ENCODE peak calls at places on chromosomes 7 and 10, in seven cellular contexts. I, R, J, D, T, X and V are unnamed samples.

GRCh38 chr10:66983482-66983818 is 57.6 kb downstream of the LRRTM3 start:
- DNase-seq in I (no peak), R (no peak), J (no peak), D (no peak), T (no peak), X (no peak), V (no peak)

GRCh38 chr10:118504044-118504944 is 91.2 kb downstream of the PRLHR start:
- DNase-seq in I (no peak), R (peak; percentile 18), J (peak; percentile 78), D (no peak), T (no peak), X (no peak), V (no peak)

GRCh38 chr7:159141159-159141558 is 3.5 kb downstream of the VIPR2 start:
- DNase-seq in I (no peak), R (no peak), J (no peak), D (no peak), T (no peak), X (no peak), V (no peak)

GRCh38 chr10:32065871-32066270 is 9.6 kb upstream of the KIF5B start:
- DNase-seq in I (no peak), R (no peak), J (no peak), D (no peak), T (no peak), X (no peak), V (no peak)

GRCh38 chr7:84637568-84638338 is 443.2 kb upstream of the SEMA3A start:
- DNase-seq in I (no peak), R (peak; percentile 74), J (no peak), D (no peak), T (no peak), X (peak; percentile 37), V (no peak)

GRCh38 chr10:68348265-68348741 is 15.6 kb upstream of the PBLD start:
- DNase-seq in I (peak; percentile 38), R (peak; percentile 58), J (peak; percentile 28), D (peak; percentile 17), T (no peak), X (no peak), V (no peak)

GRCh38 chr10:31134303-31134928 is 102.8 kb upstream of the ZNF438 start:
- DNase-seq in I (peak; percentile 19), R (no peak), J (no peak), D (peak; percentile 11), T (peak; percentile 11), X (no peak), V (no peak)

GRCh38 chr10:104416-104815 is 30.8 kb upstream of the ZMYND11 start:
- DNase-seq in I (no peak), R (no peak), J (no peak), D (no peak), T (no peak), X (no peak), V (no peak)

GRCh38 chr7:36283711-36284130 is 105.9 kb upstream of the ANLN start:
- DNase-seq in I (peak; percentile 48), R (no peak), J (no peak), D (peak; percentile 34), T (no peak), X (peak; percentile 84), V (no peak)

GRCh38 chr10:69760086-69760485 is 41.6 kb upstream of the COL13A1 start:
- DNase-seq in I (no peak), R (no peak), J (no peak), D (no peak), T (no peak), X (peak; percentile 10), V (no peak)

GRCh38 chr7:27221201-27221797 is 21.3 kb upstream of the EVX1 start:
- DNase-seq in I (no peak), R (no peak), J (no peak), D (no peak), T (no peak), X (no peak), V (no peak)

GRCh38 chr7:12729112-12729511 is 41.7 kb downstream of the ARL4A start:
- DNase-seq in I (peak; percentile 45), R (no peak), J (no peak), D (no peak), T (no peak), X (peak; percentile 78), V (no peak)

GRCh38 chr10:73889014-73889413 is 14.7 kb upstream of the CAMK2G start:
- DNase-seq in I (peak; percentile 50), R (no peak), J (peak; percentile 63), D (no peak), T (no peak), X (peak; percentile 77), V (no peak)

GRCh38 chr7:1268076-1268815 is 35.6 kb downstream of the UNCX start:
- DNase-seq in I (no peak), R (no peak), J (no peak), D (no peak), T (no peak), X (no peak), V (no peak)

GRCh38 chr10:63627881-63628296 is 106.7 kb downstream of the REEP3 start:
- DNase-seq in I (no peak), R (no peak), J (no peak), D (no peak), T (no peak), X (no peak), V (no peak)

GRCh38 chr7:66877577-66878300 is 43.3 kb upstream of the TMEM248 start:
- DNase-seq in I (no peak), R (no peak), J (no peak), D (peak; percentile 43), T (peak; percentile 54), X (no peak), V (no peak)

GRCh38 chr10:17882557-17882956 is 69.2 kb upstream of the SLC39A12 start:
- DNase-seq in I (no peak), R (no peak), J (no peak), D (no peak), T (no peak), X (no peak), V (no peak)
- TF ChIP-seq POLR2AphosphoS5 in I (no peak), R (no peak), J (no peak), D (no peak), T (no peak), X (peak; percentile 42), V (peak; percentile 69)

DNA sequence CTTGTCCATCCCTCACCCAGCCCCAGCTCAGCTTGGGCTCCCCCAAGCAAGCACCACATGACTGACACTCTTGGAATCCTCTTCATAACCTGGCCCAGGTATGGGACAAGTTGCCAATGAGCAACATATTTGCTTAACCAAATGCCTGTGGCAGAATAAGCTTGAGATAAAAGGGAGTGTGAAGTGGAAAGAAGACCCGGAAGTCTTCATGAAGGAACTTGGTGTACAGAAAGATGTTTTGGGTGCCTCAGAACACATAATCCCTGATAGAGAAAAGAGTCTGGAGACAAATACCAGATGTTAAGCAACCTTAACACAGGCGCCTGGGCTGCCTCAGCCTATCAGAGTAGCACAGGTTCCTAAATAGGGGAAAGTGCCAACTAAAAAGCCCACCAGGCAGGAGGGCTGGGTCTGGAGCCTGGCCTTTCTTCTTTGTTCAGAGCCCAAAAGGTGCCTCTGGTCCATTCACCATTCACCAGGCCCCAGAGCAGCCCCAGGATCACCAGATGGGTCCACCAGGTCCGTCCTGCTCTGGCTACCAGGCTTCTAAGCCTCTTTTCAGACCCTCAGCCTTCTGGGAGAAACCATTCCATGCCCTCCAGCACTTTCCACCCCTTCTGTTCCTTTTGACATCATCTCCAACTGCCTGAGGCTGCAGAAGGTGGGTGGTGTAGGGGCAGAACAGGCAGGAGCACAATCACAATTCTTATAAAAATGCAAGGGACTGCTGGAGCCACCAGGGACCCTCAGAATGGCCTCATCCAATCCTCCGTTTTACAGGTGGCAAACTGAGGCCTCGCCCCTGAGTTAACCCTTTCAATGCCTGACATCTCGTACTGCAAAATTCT is 22.6 kb downstream of the KCNMA1 start:
- DNase-seq in I (no peak), R (no peak), J (no peak), D (no peak), T (no peak), X (peak; percentile 57), V (no peak)
- TF ChIP-seq POLR2AphosphoS5 in I (no peak), R (no peak), J (no peak), D (no peak), T (no peak), X (peak; percentile 41), V (peak; percentile 64)

DNA sequence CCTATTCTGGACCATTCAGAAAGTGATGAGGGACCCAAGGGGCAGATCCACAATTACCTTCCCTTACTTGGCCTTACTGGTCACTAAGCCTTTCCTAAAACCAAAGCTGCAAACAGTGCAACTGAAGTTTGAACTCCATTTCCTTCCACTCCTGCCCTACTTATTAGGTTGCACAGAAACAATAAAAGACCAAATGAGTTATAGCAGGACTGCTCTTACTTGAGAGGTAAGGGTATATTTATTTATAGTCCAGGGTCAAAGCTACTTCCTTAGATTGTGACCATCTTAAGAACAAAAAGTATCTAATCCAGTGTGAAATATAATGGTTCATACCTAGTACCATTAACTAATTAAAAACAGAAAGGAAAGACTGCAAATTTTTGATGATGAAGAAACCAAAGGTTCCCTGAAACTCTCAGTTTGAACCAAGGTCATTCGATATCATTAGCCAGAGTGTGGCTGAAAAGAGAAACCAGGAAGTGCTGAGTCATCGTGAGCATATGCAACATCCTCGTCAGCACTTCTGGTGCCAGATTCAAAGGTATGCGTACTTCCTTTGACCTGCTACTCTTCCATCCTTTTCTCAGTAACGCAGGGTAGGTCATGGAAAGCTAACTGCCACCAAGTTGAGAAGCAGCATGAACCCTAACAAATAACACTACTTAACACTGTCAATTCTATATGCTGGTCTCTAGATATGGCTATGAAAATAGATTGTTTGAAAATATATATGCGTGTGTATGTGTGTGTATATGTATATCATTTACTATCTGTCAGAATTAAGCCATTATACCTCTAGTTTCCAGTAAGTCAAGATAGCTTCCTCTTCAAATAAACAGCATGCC is 26.8 kb downstream of the CDK6 start:
- DNase-seq in I (peak; percentile 81), R (peak; percentile 92), J (peak; percentile 76), D (no peak), T (peak; percentile 92), X (peak; percentile 79), V (no peak)
- TF ChIP-seq POLR2AphosphoS5 in I (peak; percentile 63), R (peak; percentile 26), J (peak; percentile 59), D (peak; percentile 42), T (peak; percentile 68), X (peak; percentile 66), V (peak; percentile 85)

GRCh38 chr10:4453276-4453675 is 372.7 kb upstream of the AKR1E2 start:
- DNase-seq in I (no peak), R (no peak), J (no peak), D (no peak), T (no peak), X (no peak), V (no peak)

GRCh38 chr10:4450981-4451501 is 375.0 kb upstream of the AKR1E2 start:
- DNase-seq in I (no peak), R (no peak), J (no peak), D (no peak), T (no peak), X (no peak), V (no peak)

GRCh38 chr10:4453950-4454349 is 372.1 kb upstream of the AKR1E2 start:
- DNase-seq in I (no peak), R (no peak), J (no peak), D (no peak), T (no peak), X (no peak), V (no peak)

GRCh38 chr10:4450169-4450568 is 375.8 kb upstream of the AKR1E2 start:
- DNase-seq in I (no peak), R (no peak), J (no peak), D (no peak), T (no peak), X (no peak), V (no peak)

DNA sequence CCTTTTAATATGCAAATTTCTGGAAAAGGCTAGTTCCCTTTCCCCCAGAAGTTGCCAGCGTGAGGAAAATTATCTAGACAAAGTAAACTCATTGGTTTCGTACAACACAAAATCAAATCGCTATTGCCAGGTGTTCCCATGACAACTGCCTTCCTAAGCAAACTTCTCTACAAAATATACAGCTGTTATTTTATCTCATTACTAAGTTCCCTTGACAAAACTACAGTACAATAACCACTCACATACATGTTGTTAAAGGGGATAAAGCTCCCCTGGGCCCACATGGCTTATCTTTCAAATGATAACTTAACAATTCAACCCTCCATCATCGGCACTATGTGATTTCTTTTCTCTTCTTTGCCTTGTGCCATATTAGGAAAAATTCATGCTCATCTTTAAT is 374.5 kb upstream of the AKR1E2 start:
- DNase-seq in I (no peak), R (no peak), J (no peak), D (no peak), T (no peak), X (no peak), V (no peak)
- TF ChIP-seq POLR2AphosphoS5 in I (no peak), R (no peak), J (no peak), D (no peak), T (no peak), X (no peak), V (no peak)